ENCODE peak calls at places on chromosomes 2 and 18, in seven cellular contexts. One of them, this sample, is unnamed.

GRCh38 chr2:172096661-172097547 is 5.8 kb downstream of the DLX2 start:
- ATAC-seq in SK-N-SH treated with all-trans-retinoic acid at 6 μM for 48 hours: peak; percentile 7
- ATAC-seq in CD4-positive, alpha-beta T cell: no peak
- ATAC-seq in activated T-cell treated with anti-CD3 and anti-CD28 coated beads, Interleukin-2, amount 50 U/mL, for 72 hours: no peak
- ATAC-seq in T-helper 17 cell: no peak
- ATAC-seq in pancreas: peak; percentile 22
- ATAC-seq in sciatic nerve: no peak
- ATAC-seq in this sample: no peak

GRCh38 chr2:144183744-144184143 is 336.2 kb downstream of the ZEB2 start:
- ATAC-seq in SK-N-SH treated with all-trans-retinoic acid at 6 μM for 48 hours: no peak
- ATAC-seq in CD4-positive, alpha-beta T cell: peak; percentile 98
- ATAC-seq in activated T-cell treated with anti-CD3 and anti-CD28 coated beads, Interleukin-2, amount 50 U/mL, for 72 hours: peak; percentile 99
- ATAC-seq in T-helper 17 cell: peak; percentile 100
- ATAC-seq in pancreas: no peak
- ATAC-seq in sciatic nerve: peak; percentile 20
- ATAC-seq in this sample: no peak

GRCh38 chr2:42547014-42547413 is 21.4 kb upstream of the MTA3 start:
- ATAC-seq in SK-N-SH treated with all-trans-retinoic acid at 6 μM for 48 hours: no peak
- ATAC-seq in CD4-positive, alpha-beta T cell: peak; percentile 26
- ATAC-seq in activated T-cell treated with anti-CD3 and anti-CD28 coated beads, Interleukin-2, amount 50 U/mL, for 72 hours: no peak
- ATAC-seq in T-helper 17 cell: no peak
- ATAC-seq in pancreas: no peak
- ATAC-seq in sciatic nerve: no peak
- ATAC-seq in this sample: no peak

GRCh38 chr2:150513647-150514046 is 26.2 kb upstream of the RND3 start:
- ATAC-seq in SK-N-SH treated with all-trans-retinoic acid at 6 μM for 48 hours: no peak
- ATAC-seq in CD4-positive, alpha-beta T cell: no peak
- ATAC-seq in activated T-cell treated with anti-CD3 and anti-CD28 coated beads, Interleukin-2, amount 50 U/mL, for 72 hours: no peak
- ATAC-seq in T-helper 17 cell: no peak
- ATAC-seq in pancreas: no peak
- ATAC-seq in sciatic nerve: no peak
- ATAC-seq in this sample: no peak

GRCh38 chr2:160345102-160345501 is 145.0 kb upstream of the ITGB6 start:
- ATAC-seq in SK-N-SH treated with all-trans-retinoic acid at 6 μM for 48 hours: no peak
- ATAC-seq in CD4-positive, alpha-beta T cell: peak; percentile 49
- ATAC-seq in activated T-cell treated with anti-CD3 and anti-CD28 coated beads, Interleukin-2, amount 50 U/mL, for 72 hours: peak; percentile 71
- ATAC-seq in T-helper 17 cell: peak; percentile 40
- ATAC-seq in pancreas: no peak
- ATAC-seq in sciatic nerve: no peak
- ATAC-seq in this sample: no peak

GRCh38 chr18:79961527-79962291 is 2.7 kb upstream of the HSBP1L1 start:
- ATAC-seq in SK-N-SH treated with all-trans-retinoic acid at 6 μM for 48 hours: no peak
- ATAC-seq in CD4-positive, alpha-beta T cell: no peak
- ATAC-seq in activated T-cell treated with anti-CD3 and anti-CD28 coated beads, Interleukin-2, amount 50 U/mL, for 72 hours: no peak
- ATAC-seq in T-helper 17 cell: no peak
- ATAC-seq in pancreas: no peak
- ATAC-seq in sciatic nerve: peak; percentile 20
- ATAC-seq in this sample: no peak

GRCh38 chr2:212960336-212960735 is 191.1 kb downstream of the IKZF2 start:
- ATAC-seq in SK-N-SH treated with all-trans-retinoic acid at 6 μM for 48 hours: no peak
- ATAC-seq in CD4-positive, alpha-beta T cell: no peak
- ATAC-seq in activated T-cell treated with anti-CD3 and anti-CD28 coated beads, Interleukin-2, amount 50 U/mL, for 72 hours: no peak
- ATAC-seq in T-helper 17 cell: no peak
- ATAC-seq in pancreas: no peak
- ATAC-seq in sciatic nerve: no peak
- ATAC-seq in this sample: no peak

GRCh38 chr2:128317186-128317897 is 1.3 kb downstream of the HS6ST1 start:
- ATAC-seq in SK-N-SH treated with all-trans-retinoic acid at 6 μM for 48 hours: peak; percentile 1
- ATAC-seq in CD4-positive, alpha-beta T cell: no peak
- ATAC-seq in activated T-cell treated with anti-CD3 and anti-CD28 coated beads, Interleukin-2, amount 50 U/mL, for 72 hours: peak; percentile 9
- ATAC-seq in T-helper 17 cell: no peak
- ATAC-seq in pancreas: peak; percentile 37
- ATAC-seq in sciatic nerve: no peak
- ATAC-seq in this sample: no peak

GRCh38 chr2:121220995-121221394 is 64.0 kb downstream of the TFCP2L1 start:
- ATAC-seq in SK-N-SH treated with all-trans-retinoic acid at 6 μM for 48 hours: no peak
- ATAC-seq in CD4-positive, alpha-beta T cell: no peak
- ATAC-seq in activated T-cell treated with anti-CD3 and anti-CD28 coated beads, Interleukin-2, amount 50 U/mL, for 72 hours: no peak
- ATAC-seq in T-helper 17 cell: no peak
- ATAC-seq in pancreas: peak; percentile 30
- ATAC-seq in sciatic nerve: no peak
- ATAC-seq in this sample: no peak

GRCh38 chr2:214649440-214650205 is 159.9 kb downstream of the BARD1 start:
- ATAC-seq in SK-N-SH treated with all-trans-retinoic acid at 6 μM for 48 hours: peak; percentile 31
- ATAC-seq in CD4-positive, alpha-beta T cell: no peak
- ATAC-seq in activated T-cell treated with anti-CD3 and anti-CD28 coated beads, Interleukin-2, amount 50 U/mL, for 72 hours: no peak
- ATAC-seq in T-helper 17 cell: no peak
- ATAC-seq in pancreas: no peak
- ATAC-seq in sciatic nerve: no peak
- ATAC-seq in this sample: no peak

GRCh38 chr2:216139884-216140283 is 30.7 kb downstream of the XRCC5 start:
- ATAC-seq in SK-N-SH treated with all-trans-retinoic acid at 6 μM for 48 hours: peak; percentile 25
- ATAC-seq in CD4-positive, alpha-beta T cell: peak; percentile 81
- ATAC-seq in activated T-cell treated with anti-CD3 and anti-CD28 coated beads, Interleukin-2, amount 50 U/mL, for 72 hours: no peak
- ATAC-seq in T-helper 17 cell: peak; percentile 68
- ATAC-seq in pancreas: peak; percentile 77
- ATAC-seq in sciatic nerve: no peak
- ATAC-seq in this sample: no peak

GRCh38 chr18:26656944-26657536 is 108.7 kb upstream of the KCTD1 start:
- ATAC-seq in SK-N-SH treated with all-trans-retinoic acid at 6 μM for 48 hours: peak; percentile 61
- ATAC-seq in CD4-positive, alpha-beta T cell: no peak
- ATAC-seq in activated T-cell treated with anti-CD3 and anti-CD28 coated beads, Interleukin-2, amount 50 U/mL, for 72 hours: peak; percentile 58
- ATAC-seq in T-helper 17 cell: no peak
- ATAC-seq in pancreas: peak; percentile 86
- ATAC-seq in sciatic nerve: peak; percentile 82
- ATAC-seq in this sample: peak; percentile 93

GRCh38 chr18:10454800-10455550 is 540 bp downstream of the APCDD1 start:
- ATAC-seq in SK-N-SH treated with all-trans-retinoic acid at 6 μM for 48 hours: peak; percentile 34
- ATAC-seq in CD4-positive, alpha-beta T cell: no peak
- ATAC-seq in activated T-cell treated with anti-CD3 and anti-CD28 coated beads, Interleukin-2, amount 50 U/mL, for 72 hours: peak; percentile 46
- ATAC-seq in T-helper 17 cell: no peak
- ATAC-seq in pancreas: peak; percentile 66
- ATAC-seq in sciatic nerve: peak; percentile 23
- ATAC-seq in this sample: peak; percentile 37

GRCh38 chr2:239255218-239255617 is 145.6 kb downstream of the HDAC4 start:
- ATAC-seq in SK-N-SH treated with all-trans-retinoic acid at 6 μM for 48 hours: no peak
- ATAC-seq in CD4-positive, alpha-beta T cell: no peak
- ATAC-seq in activated T-cell treated with anti-CD3 and anti-CD28 coated beads, Interleukin-2, amount 50 U/mL, for 72 hours: no peak
- ATAC-seq in T-helper 17 cell: no peak
- ATAC-seq in pancreas: peak; percentile 35
- ATAC-seq in sciatic nerve: no peak
- ATAC-seq in this sample: no peak

GRCh38 chr18:10346786-10347415 is 107.5 kb upstream of the APCDD1 start:
- ATAC-seq in SK-N-SH treated with all-trans-retinoic acid at 6 μM for 48 hours: no peak
- ATAC-seq in CD4-positive, alpha-beta T cell: no peak
- ATAC-seq in activated T-cell treated with anti-CD3 and anti-CD28 coated beads, Interleukin-2, amount 50 U/mL, for 72 hours: no peak
- ATAC-seq in T-helper 17 cell: no peak
- ATAC-seq in pancreas: no peak
- ATAC-seq in sciatic nerve: peak; percentile 66
- ATAC-seq in this sample: no peak

GRCh38 chr2:24658531-24659202 is 134.5 kb downstream of the PTRHD1 start:
- ATAC-seq in SK-N-SH treated with all-trans-retinoic acid at 6 μM for 48 hours: no peak
- ATAC-seq in CD4-positive, alpha-beta T cell: no peak
- ATAC-seq in activated T-cell treated with anti-CD3 and anti-CD28 coated beads, Interleukin-2, amount 50 U/mL, for 72 hours: no peak
- ATAC-seq in T-helper 17 cell: no peak
- ATAC-seq in pancreas: no peak
- ATAC-seq in sciatic nerve: no peak
- ATAC-seq in this sample: no peak

GRCh38 chr2:131077966-131078365 is 15.3 kb downstream of the FAM168B start:
- ATAC-seq in SK-N-SH treated with all-trans-retinoic acid at 6 μM for 48 hours: no peak
- ATAC-seq in CD4-positive, alpha-beta T cell: no peak
- ATAC-seq in activated T-cell treated with anti-CD3 and anti-CD28 coated beads, Interleukin-2, amount 50 U/mL, for 72 hours: no peak
- ATAC-seq in T-helper 17 cell: no peak
- ATAC-seq in pancreas: no peak
- ATAC-seq in sciatic nerve: no peak
- ATAC-seq in this sample: no peak

GRCh38 chr2:47243596-47244323 is 88.7 kb upstream of the STPG4 start:
- ATAC-seq in SK-N-SH treated with all-trans-retinoic acid at 6 μM for 48 hours: peak; percentile 57
- ATAC-seq in CD4-positive, alpha-beta T cell: no peak
- ATAC-seq in activated T-cell treated with anti-CD3 and anti-CD28 coated beads, Interleukin-2, amount 50 U/mL, for 72 hours: no peak
- ATAC-seq in T-helper 17 cell: no peak
- ATAC-seq in pancreas: no peak
- ATAC-seq in sciatic nerve: no peak
- ATAC-seq in this sample: no peak

GRCh38 chr18:70419526-70419925 is 130.7 kb downstream of the SOCS6 start:
- ATAC-seq in SK-N-SH treated with all-trans-retinoic acid at 6 μM for 48 hours: peak; percentile 17
- ATAC-seq in CD4-positive, alpha-beta T cell: no peak
- ATAC-seq in activated T-cell treated with anti-CD3 and anti-CD28 coated beads, Interleukin-2, amount 50 U/mL, for 72 hours: no peak
- ATAC-seq in T-helper 17 cell: no peak
- ATAC-seq in pancreas: no peak
- ATAC-seq in sciatic nerve: no peak
- ATAC-seq in this sample: no peak

GRCh38 chr18:46319793-46320192 is 215.6 kb downstream of the HAUS1 start:
- ATAC-seq in SK-N-SH treated with all-trans-retinoic acid at 6 μM for 48 hours: no peak
- ATAC-seq in CD4-positive, alpha-beta T cell: no peak
- ATAC-seq in activated T-cell treated with anti-CD3 and anti-CD28 coated beads, Interleukin-2, amount 50 U/mL, for 72 hours: peak; percentile 46
- ATAC-seq in T-helper 17 cell: no peak
- ATAC-seq in pancreas: no peak
- ATAC-seq in sciatic nerve: no peak
- ATAC-seq in this sample: no peak

GRCh38 chr2:96514521-96514920 is 9.4 kb upstream of the NEURL3 start:
- ATAC-seq in SK-N-SH treated with all-trans-retinoic acid at 6 μM for 48 hours: no peak
- ATAC-seq in CD4-positive, alpha-beta T cell: no peak
- ATAC-seq in activated T-cell treated with anti-CD3 and anti-CD28 coated beads, Interleukin-2, amount 50 U/mL, for 72 hours: no peak
- ATAC-seq in T-helper 17 cell: no peak
- ATAC-seq in pancreas: no peak
- ATAC-seq in sciatic nerve: no peak
- ATAC-seq in this sample: no peak

GRCh38 chr18:68738572-68738971 is 23.7 kb upstream of the TMX3 start:
- ATAC-seq in SK-N-SH treated with all-trans-retinoic acid at 6 μM for 48 hours: no peak
- ATAC-seq in CD4-positive, alpha-beta T cell: no peak
- ATAC-seq in activated T-cell treated with anti-CD3 and anti-CD28 coated beads, Interleukin-2, amount 50 U/mL, for 72 hours: no peak
- ATAC-seq in T-helper 17 cell: no peak
- ATAC-seq in pancreas: no peak
- ATAC-seq in sciatic nerve: no peak
- ATAC-seq in this sample: no peak

GRCh38 chr2:67825476-67825875 is 237.3 kb downstream of the C1D start:
- ATAC-seq in SK-N-SH treated with all-trans-retinoic acid at 6 μM for 48 hours: peak; percentile 21
- ATAC-seq in CD4-positive, alpha-beta T cell: no peak
- ATAC-seq in activated T-cell treated with anti-CD3 and anti-CD28 coated beads, Interleukin-2, amount 50 U/mL, for 72 hours: no peak
- ATAC-seq in T-helper 17 cell: no peak
- ATAC-seq in pancreas: peak; percentile 68
- ATAC-seq in sciatic nerve: no peak
- ATAC-seq in this sample: no peak

GRCh38 chr2:26768759-26769500 is 4.8 kb downstream of the SLC35F6 start:
- ATAC-seq in SK-N-SH treated with all-trans-retinoic acid at 6 μM for 48 hours: no peak
- ATAC-seq in CD4-positive, alpha-beta T cell: no peak
- ATAC-seq in activated T-cell treated with anti-CD3 and anti-CD28 coated beads, Interleukin-2, amount 50 U/mL, for 72 hours: no peak
- ATAC-seq in T-helper 17 cell: peak; percentile 22
- ATAC-seq in pancreas: peak; percentile 15
- ATAC-seq in sciatic nerve: peak; percentile 67
- ATAC-seq in this sample: peak; percentile 71

GRCh38 chr2:218010116-218010837 is 7.5 kb upstream of the TNS1 start:
- ATAC-seq in SK-N-SH treated with all-trans-retinoic acid at 6 μM for 48 hours: peak; percentile 76
- ATAC-seq in CD4-positive, alpha-beta T cell: peak; percentile 67
- ATAC-seq in activated T-cell treated with anti-CD3 and anti-CD28 coated beads, Interleukin-2, amount 50 U/mL, for 72 hours: peak; percentile 83
- ATAC-seq in T-helper 17 cell: peak; percentile 76
- ATAC-seq in pancreas: peak; percentile 92
- ATAC-seq in sciatic nerve: peak; percentile 79
- ATAC-seq in this sample: peak; percentile 85

GRCh38 chr2:205758051-205758450 is 75.8 kb downstream of the NRP2 start:
- ATAC-seq in SK-N-SH treated with all-trans-retinoic acid at 6 μM for 48 hours: peak; percentile 83
- ATAC-seq in CD4-positive, alpha-beta T cell: no peak
- ATAC-seq in activated T-cell treated with anti-CD3 and anti-CD28 coated beads, Interleukin-2, amount 50 U/mL, for 72 hours: no peak
- ATAC-seq in T-helper 17 cell: no peak
- ATAC-seq in pancreas: no peak
- ATAC-seq in sciatic nerve: no peak
- ATAC-seq in this sample: peak; percentile 47

GRCh38 chr2:236014408-236015131 is 153.6 kb downstream of the GBX2 start:
- ATAC-seq in SK-N-SH treated with all-trans-retinoic acid at 6 μM for 48 hours: no peak
- ATAC-seq in CD4-positive, alpha-beta T cell: no peak
- ATAC-seq in activated T-cell treated with anti-CD3 and anti-CD28 coated beads, Interleukin-2, amount 50 U/mL, for 72 hours: no peak
- ATAC-seq in T-helper 17 cell: no peak
- ATAC-seq in pancreas: no peak
- ATAC-seq in sciatic nerve: peak; percentile 84
- ATAC-seq in this sample: no peak

GRCh38 chr2:174577967-174578589 is 19.5 kb downstream of the WIPF1 start:
- ATAC-seq in SK-N-SH treated with all-trans-retinoic acid at 6 μM for 48 hours: peak; percentile 89
- ATAC-seq in CD4-positive, alpha-beta T cell: peak; percentile 82
- ATAC-seq in activated T-cell treated with anti-CD3 and anti-CD28 coated beads, Interleukin-2, amount 50 U/mL, for 72 hours: peak; percentile 68
- ATAC-seq in T-helper 17 cell: peak; percentile 76
- ATAC-seq in pancreas: no peak
- ATAC-seq in sciatic nerve: peak; percentile 57
- ATAC-seq in this sample: no peak

GRCh38 chr18:25244170-25244569 is 107.8 kb downstream of the ZNF521 start:
- ATAC-seq in SK-N-SH treated with all-trans-retinoic acid at 6 μM for 48 hours: peak; percentile 40
- ATAC-seq in CD4-positive, alpha-beta T cell: no peak
- ATAC-seq in activated T-cell treated with anti-CD3 and anti-CD28 coated beads, Interleukin-2, amount 50 U/mL, for 72 hours: no peak
- ATAC-seq in T-helper 17 cell: no peak
- ATAC-seq in pancreas: no peak
- ATAC-seq in sciatic nerve: no peak
- ATAC-seq in this sample: no peak

GRCh38 chr2:152950125-152950524 is 231.7 kb downstream of the ARL6IP6 start:
- ATAC-seq in SK-N-SH treated with all-trans-retinoic acid at 6 μM for 48 hours: no peak
- ATAC-seq in CD4-positive, alpha-beta T cell: no peak
- ATAC-seq in activated T-cell treated with anti-CD3 and anti-CD28 coated beads, Interleukin-2, amount 50 U/mL, for 72 hours: no peak
- ATAC-seq in T-helper 17 cell: no peak
- ATAC-seq in pancreas: no peak
- ATAC-seq in sciatic nerve: no peak
- ATAC-seq in this sample: no peak

GRCh38 chr2:125070726-125071505 is 1045.8 kb downstream of the CNTNAP5 start:
- ATAC-seq in SK-N-SH treated with all-trans-retinoic acid at 6 μM for 48 hours: no peak
- ATAC-seq in CD4-positive, alpha-beta T cell: no peak
- ATAC-seq in activated T-cell treated with anti-CD3 and anti-CD28 coated beads, Interleukin-2, amount 50 U/mL, for 72 hours: no peak
- ATAC-seq in T-helper 17 cell: no peak
- ATAC-seq in pancreas: no peak
- ATAC-seq in sciatic nerve: no peak
- ATAC-seq in this sample: no peak

GRCh38 chr2:162731917-162732804 is 106.4 kb downstream of the KCNH7 start:
- ATAC-seq in SK-N-SH treated with all-trans-retinoic acid at 6 μM for 48 hours: peak; percentile 56
- ATAC-seq in CD4-positive, alpha-beta T cell: peak; percentile 39
- ATAC-seq in activated T-cell treated with anti-CD3 and anti-CD28 coated beads, Interleukin-2, amount 50 U/mL, for 72 hours: peak; percentile 40
- ATAC-seq in T-helper 17 cell: peak; percentile 85
- ATAC-seq in pancreas: peak; percentile 68
- ATAC-seq in sciatic nerve: no peak
- ATAC-seq in this sample: no peak

GRCh38 chr2:169422120-169422519 is 57.2 kb upstream of the BBS5 start:
- ATAC-seq in SK-N-SH treated with all-trans-retinoic acid at 6 μM for 48 hours: no peak
- ATAC-seq in CD4-positive, alpha-beta T cell: no peak
- ATAC-seq in activated T-cell treated with anti-CD3 and anti-CD28 coated beads, Interleukin-2, amount 50 U/mL, for 72 hours: no peak
- ATAC-seq in T-helper 17 cell: no peak
- ATAC-seq in pancreas: no peak
- ATAC-seq in sciatic nerve: no peak
- ATAC-seq in this sample: no peak

GRCh38 chr2:46977899-46978298 is 62.3 kb upstream of the MCFD2 start:
- ATAC-seq in SK-N-SH treated with all-trans-retinoic acid at 6 μM for 48 hours: no peak
- ATAC-seq in CD4-positive, alpha-beta T cell: no peak
- ATAC-seq in activated T-cell treated with anti-CD3 and anti-CD28 coated beads, Interleukin-2, amount 50 U/mL, for 72 hours: no peak
- ATAC-seq in T-helper 17 cell: no peak
- ATAC-seq in pancreas: no peak
- ATAC-seq in sciatic nerve: peak; percentile 36
- ATAC-seq in this sample: peak; percentile 30

GRCh38 chr2:168801961-168802824 is at the start of gene NOSTRIN:
- ATAC-seq in SK-N-SH treated with all-trans-retinoic acid at 6 μM for 48 hours: peak; percentile 55
- ATAC-seq in CD4-positive, alpha-beta T cell: no peak
- ATAC-seq in activated T-cell treated with anti-CD3 and anti-CD28 coated beads, Interleukin-2, amount 50 U/mL, for 72 hours: no peak
- ATAC-seq in T-helper 17 cell: no peak
- ATAC-seq in pancreas: peak; percentile 88
- ATAC-seq in sciatic nerve: peak; percentile 74
- ATAC-seq in this sample: peak; percentile 70

GRCh38 chr2:64225491-64225890 is 81.3 kb upstream of the PELI1 start:
- ATAC-seq in SK-N-SH treated with all-trans-retinoic acid at 6 μM for 48 hours: no peak
- ATAC-seq in CD4-positive, alpha-beta T cell: no peak
- ATAC-seq in activated T-cell treated with anti-CD3 and anti-CD28 coated beads, Interleukin-2, amount 50 U/mL, for 72 hours: peak; percentile 90
- ATAC-seq in T-helper 17 cell: no peak
- ATAC-seq in pancreas: no peak
- ATAC-seq in sciatic nerve: no peak
- ATAC-seq in this sample: no peak

GRCh38 chr2:88090446-88091283 is 23.0 kb downstream of the SMYD1 start:
- ATAC-seq in SK-N-SH treated with all-trans-retinoic acid at 6 μM for 48 hours: no peak
- ATAC-seq in CD4-positive, alpha-beta T cell: peak; percentile 32
- ATAC-seq in activated T-cell treated with anti-CD3 and anti-CD28 coated beads, Interleukin-2, amount 50 U/mL, for 72 hours: peak; percentile 64
- ATAC-seq in T-helper 17 cell: no peak
- ATAC-seq in pancreas: no peak
- ATAC-seq in sciatic nerve: no peak
- ATAC-seq in this sample: no peak

GRCh38 chr2:233912799-233913423 is 4.3 kb upstream of the TRPM8 start:
- ATAC-seq in SK-N-SH treated with all-trans-retinoic acid at 6 μM for 48 hours: peak; percentile 58
- ATAC-seq in CD4-positive, alpha-beta T cell: no peak
- ATAC-seq in activated T-cell treated with anti-CD3 and anti-CD28 coated beads, Interleukin-2, amount 50 U/mL, for 72 hours: no peak
- ATAC-seq in T-helper 17 cell: no peak
- ATAC-seq in pancreas: peak; percentile 51
- ATAC-seq in sciatic nerve: no peak
- ATAC-seq in this sample: no peak

This sample was measured in gastroesophageal sphincter.